ENCODE peak calls at places on chromosomes 11 and 22, in four cellular contexts. H is A549, Y is H1, E is body of pancreas. C is an unnamed sample.

GRCh38 chr11:110249066-110249465 is 47.3 kb downstream of the RDX start:
- DNase-seq in H (no peak), Y (no peak), E (no peak), C (no peak)

GRCh38 chr22:46417769-46418168 is 82.3 kb downstream of the TRMU start:
- DNase-seq in H (no peak), Y (no peak), E (no peak), C (no peak)

GRCh38 chr11:68928481-68928880 is 24.8 kb downstream of the IGHMBP2 start:
- DNase-seq in H (no peak), Y (no peak), E (no peak), C (no peak)

GRCh38 chr11:128195057-128195751 is 392.2 kb downstream of the ETS1 start:
- DNase-seq in H (no peak), Y (no peak), E (no peak), C (no peak)

GRCh38 chr11:45805305-45806071 is 539 bp downstream of the SLC35C1 start:
- DNase-seq in H (peak), Y (no peak), E (peak), C (no peak)

GRCh38 chr11:32341676-32342613 is 93.4 kb downstream of the WT1 start:
- DNase-seq in H (no peak), Y (no peak), E (no peak), C (no peak)

GRCh38 chr11:19929147-19929546 is 216.5 kb downstream of the NAV2 start:
- DNase-seq in H (no peak), Y (no peak), E (no peak), C (no peak)

GRCh38 chr11:76783294-76783900 is at the start of gene TSKU:
- DNase-seq in H (peak), Y (no peak), E (no peak), C (no peak)

GRCh38 chr11:123718075-123718868 is 23.2 kb downstream of the ZNF202 start:
- DNase-seq in H (no peak), Y (no peak), E (no peak), C (no peak)

GRCh38 chr11:118889796-118890195 is 6.1 kb downstream of the CXCR5 start:
- DNase-seq in H (no peak), Y (no peak), E (peak), C (peak)

GRCh38 chr11:1656670-1657069 is 27.1 kb downstream of the KRTAP5-5 start:
- DNase-seq in H (no peak), Y (no peak), E (no peak), C (no peak)

GRCh38 chr22:42439021-42439420 is 6.8 kb upstream of the NFAM1 start:
- DNase-seq in H (no peak), Y (no peak), E (no peak), C (no peak)

GRCh38 chr11:57180141-57180561 is 1.6 kb upstream of the LRRC55 start:
- DNase-seq in H (no peak), Y (no peak), E (peak), C (no peak)

GRCh38 chr22:22484023-22484422 is 24.5 kb downstream of the ZNF280B start:
- DNase-seq in H (no peak), Y (no peak), E (no peak), C (no peak)

GRCh38 chr11:14329702-14330101 is 29.3 kb downstream of the RRAS2 start:
- DNase-seq in H (no peak), Y (no peak), E (no peak), C (no peak)

GRCh38 chr11:79342236-79342635 is 98.6 kb downstream of the TENM4 start:
- DNase-seq in H (no peak), Y (no peak), E (no peak), C (no peak)

GRCh38 chr11:8787372-8787771 is 104.8 kb downstream of the RPL27A start:
- DNase-seq in H (no peak), Y (no peak), E (peak), C (no peak)

GRCh38 chr22:37817705-37818311 is 5.4 kb upstream of the GALR3 start:
- DNase-seq in H (peak), Y (no peak), E (peak), C (peak)

GRCh38 chr22:45502215-45503070 is at the start of gene FBLN1:
- DNase-seq in H (peak), Y (no peak), E (no peak), C (no peak)

GRCh38 chr22:46915978-46916730 is 153.7 kb downstream of the TBC1D22A start:
- DNase-seq in H (no peak), Y (no peak), E (no peak), C (no peak)

GRCh38 chr22:47209547-47210023 is 447.1 kb downstream of the TBC1D22A start:
- DNase-seq in H (no peak), Y (no peak), E (no peak), C (peak)

GRCh38 chr11:69603163-69603836 is 37.7 kb upstream of the CCND1 start:
- DNase-seq in H (no peak), Y (no peak), E (no peak), C (no peak)

GRCh38 chr22:44585559-44586121 is 87.6 kb upstream of the RTL6 start:
- DNase-seq in H (no peak), Y (no peak), E (no peak), C (peak)

GRCh38 chr11:1504581-1505290 is 18.2 kb upstream of the MOB2 start:
- DNase-seq in H (no peak), Y (no peak), E (no peak), C (no peak)

GRCh38 chr22:41564563-41564962 is 3.8 kb downstream of the CSDC2 start:
- DNase-seq in H (no peak), Y (no peak), E (no peak), C (no peak)

GRCh38 chr22:48886604-48887393 is 940.9 kb downstream of the BRD1 start:
- DNase-seq in H (no peak), Y (no peak), E (no peak), C (no peak)

GRCh38 chr11:2774173-2775082 is 74.6 kb upstream of the KCNQ1OT1 start:
- DNase-seq in H (no peak), Y (no peak), E (no peak), C (no peak)

GRCh38 chr22:49877642-49878041 is 24.0 kb downstream of the ZBED4 start:
- DNase-seq in H (no peak), Y (no peak), E (no peak), C (no peak)

GRCh38 chr22:27370281-27370680 is 431.3 kb downstream of the MN1 start:
- DNase-seq in H (no peak), Y (no peak), E (no peak), C (no peak)

GRCh38 chr11:87224486-87224885 is 186.8 kb downstream of the TMEM135 start:
- DNase-seq in H (no peak), Y (no peak), E (no peak), C (no peak)

GRCh38 chr11:32706985-32707736 is 87.3 kb downstream of the CCDC73 start:
- DNase-seq in H (peak), Y (no peak), E (no peak), C (no peak)

GRCh38 chr11:95789506-95790122 is at the start of gene FAM76B:
- DNase-seq in H (peak), Y (peak), E (peak), C (peak)
- TF ChIP-seq CTCF in H (no peak), Y (no peak), E (no peak), C (no peak)

DNA sequence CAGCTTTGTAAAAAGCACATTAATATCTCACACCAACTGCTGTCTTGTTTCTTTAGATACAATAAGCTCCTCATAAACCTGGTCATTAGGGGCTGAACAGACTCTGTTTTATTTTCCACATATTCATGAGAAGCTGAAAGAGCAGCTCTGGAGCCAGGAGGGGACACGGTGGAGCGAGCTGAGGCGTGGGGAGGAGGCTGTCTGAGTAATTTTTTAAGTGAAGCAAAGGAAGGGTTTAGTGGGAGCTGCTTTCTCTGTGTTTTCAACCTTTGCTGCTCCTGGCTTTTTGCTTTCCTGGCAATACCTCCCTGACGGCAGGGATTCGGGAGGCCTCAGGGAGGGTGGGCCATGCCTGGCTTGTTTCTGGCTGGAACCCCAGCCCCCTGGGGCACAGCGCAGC is 67.0 kb upstream of the EIF3D start:
- DNase-seq in H (no peak), Y (no peak), E (no peak), C (no peak)
- TF ChIP-seq POLR2A in H (no peak), Y (no peak), E (no peak), C (no peak)

GRCh38 chr11:120509346-120510053 is 2.0 kb upstream of the GRIK4 start:
- DNase-seq in H (no peak), Y (no peak), E (no peak), C (peak)

GRCh38 chr11:120501976-120502755 is 9.4 kb upstream of the GRIK4 start:
- DNase-seq in H (no peak), Y (no peak), E (no peak), C (no peak)

GRCh38 chr11:120501440-120501839 is 10.1 kb upstream of the GRIK4 start:
- DNase-seq in H (no peak), Y (no peak), E (no peak), C (no peak)

GRCh38 chr11:120510406-120511115 is 987 bp upstream of the GRIK4 start:
- DNase-seq in H (no peak), Y (no peak), E (no peak), C (no peak)

DNA sequence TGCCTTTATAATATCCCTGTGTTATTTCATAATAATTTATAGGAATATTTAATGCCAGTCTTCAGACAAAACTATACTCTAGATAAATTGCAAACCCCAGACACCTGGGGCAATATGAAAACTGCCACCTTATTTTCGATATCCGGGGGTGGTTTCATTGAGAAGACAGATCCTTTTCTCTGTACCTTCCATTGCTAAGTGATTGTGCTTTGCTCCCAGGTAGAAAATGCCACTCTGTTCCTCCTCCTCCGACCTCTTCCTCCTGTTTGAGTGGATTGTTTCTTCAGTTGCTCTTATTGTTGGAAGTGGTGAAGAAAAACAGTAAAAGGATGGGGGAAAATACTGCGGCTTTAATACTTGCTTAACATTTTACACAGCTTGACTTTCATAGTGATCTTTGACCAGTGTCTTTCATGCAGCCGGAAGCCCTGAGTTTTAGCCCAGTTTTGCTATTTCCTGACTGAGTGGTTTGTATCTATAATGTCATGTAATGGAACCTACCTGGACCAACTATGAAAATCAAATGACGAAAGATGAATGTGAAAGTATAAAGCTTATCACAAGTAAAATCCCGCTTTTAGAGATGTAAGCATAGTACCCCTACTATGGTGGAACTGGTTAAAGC is 5.6 kb upstream of the GRIK4 start:
- DNase-seq in H (no peak), Y (no peak), E (no peak), C (no peak)
- H3K4me3 ChIP-seq in H (no peak), Y (no peak), E (no peak), C (no peak)

DNA sequence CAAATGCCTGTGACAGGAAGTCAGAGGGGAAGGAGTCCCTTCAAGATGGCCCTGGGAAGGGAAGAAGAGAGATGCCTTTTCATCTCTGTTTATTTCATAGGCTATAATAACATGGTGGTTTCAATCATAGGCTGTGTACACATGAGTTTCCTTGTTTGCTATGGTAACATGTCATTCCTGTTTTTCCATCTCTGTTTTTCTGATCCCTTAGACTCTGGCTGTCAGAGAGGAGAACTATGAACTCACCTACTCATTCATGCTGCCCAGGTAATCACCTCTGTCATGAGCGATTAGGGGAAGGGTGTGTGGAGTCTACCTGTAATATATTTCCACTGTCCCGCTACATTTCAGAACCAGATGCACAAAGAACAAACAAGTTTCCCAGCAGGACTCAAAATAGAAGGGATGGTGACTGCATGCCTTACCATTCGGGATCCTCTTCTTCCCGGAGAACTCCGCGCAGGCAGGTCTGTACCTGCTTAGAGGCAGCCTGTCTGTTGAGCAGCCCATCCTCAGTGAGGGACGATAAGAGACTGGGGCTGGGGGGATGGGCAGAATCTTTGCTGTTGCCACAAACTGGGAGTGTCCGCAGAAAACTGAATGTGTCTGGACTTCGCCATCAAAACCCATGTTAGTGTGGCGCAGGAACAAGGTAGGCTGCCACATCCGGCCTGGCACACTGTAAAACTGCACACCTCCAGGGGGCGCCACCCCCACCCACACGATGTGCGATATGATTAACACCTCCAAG is 7.1 kb upstream of the PEX26 start:
- DNase-seq in H (no peak), Y (no peak), E (no peak), C (no peak)
- TF ChIP-seq CTCF in H (no peak), Y (peak), E (no peak), C (no peak)

C was measured in breast epithelium.